ENCODE peak calls at places on chromosome 20, in nine cellular contexts. E is A549, Y is sigmoid colon, W is stomach, T is HCT116, J is breast epithelium, Z is testis, H is endothelial cell of umbilical vein, A is GM12878. C is an unnamed sample.

GRCh38 chr20:53668981-53669380 is 75.3 kb upstream of the ZNF217 start:
- DNase-seq in E (no peak), Y (no peak), W (no peak), T (no peak), J (no peak), Z (no peak), H (no peak), A (no peak), C (no peak)

GRCh38 chr20:23641936-23642751 is 4.4 kb upstream of the CST3 start:
- DNase-seq in E (no peak), Y (peak; percentile 84), W (no peak), T (no peak), J (no peak), Z (peak; percentile 45), H (peak; percentile 58), A (no peak), C (no peak)

GRCh38 chr20:20549267-20549612 is 163.2 kb downstream of the RALGAPA2 start:
- DNase-seq in E (no peak), Y (no peak), W (peak; percentile 33), T (no peak), J (no peak), Z (no peak), H (no peak), A (no peak), C (no peak)

GRCh38 chr20:59632426-59633113 is 28.2 kb downstream of the PHACTR3 start:
- DNase-seq in E (no peak), Y (peak; percentile 28), W (peak; percentile 3), T (no peak), J (no peak), Z (no peak), H (no peak), A (no peak), C (no peak)

GRCh38 chr20:34374209-34374749 is 11.2 kb downstream of the ITCH start:
- DNase-seq in E (no peak), Y (no peak), W (no peak), T (no peak), J (no peak), Z (no peak), H (no peak), A (no peak), C (no peak)

GRCh38 chr20:25541676-25542075 is 43.7 kb downstream of the NINL start:
- DNase-seq in E (no peak), Y (no peak), W (no peak), T (no peak), J (no peak), Z (no peak), H (no peak), A (no peak), C (no peak)

GRCh38 chr20:33673411-33674293 is 576 bp downstream of the NECAB3 start:
- DNase-seq in E (no peak), Y (peak; percentile 68), W (no peak), T (no peak), J (no peak), Z (no peak), H (no peak), A (no peak), C (no peak)

GRCh38 chr20:35558416-35558815 is 16.5 kb downstream of the ERGIC3 start:
- DNase-seq in E (no peak), Y (no peak), W (no peak), T (no peak), J (no peak), Z (no peak), H (no peak), A (no peak), C (no peak)

GRCh38 chr20:18778993-18779392 is 34.6 kb upstream of the SCP2D1 start:
- DNase-seq in E (no peak), Y (no peak), W (no peak), T (no peak), J (no peak), Z (no peak), H (no peak), A (no peak), C (no peak)

GRCh38 chr20:37442986-37443385 is 78.1 kb upstream of the NNAT start:
- DNase-seq in E (no peak), Y (no peak), W (no peak), T (no peak), J (no peak), Z (no peak), H (no peak), A (no peak), C (no peak)

GRCh38 chr20:57400821-57401564 is 9.8 kb downstream of the RBM38 start:
- DNase-seq in E (no peak), Y (peak; percentile 70), W (no peak), T (no peak), J (no peak), Z (no peak), H (no peak), A (no peak), C (peak; percentile 95)

GRCh38 chr20:57398231-57398821 is 7.1 kb downstream of the RBM38 start:
- DNase-seq in E (no peak), Y (peak; percentile 89), W (peak; percentile 80), T (no peak), J (no peak), Z (peak; percentile 56), H (no peak), A (peak; percentile 83), C (peak; percentile 98)

GRCh38 chr20:57398901-57399535 is 7.8 kb downstream of the RBM38 start:
- DNase-seq in E (no peak), Y (peak; percentile 63), W (no peak), T (no peak), J (no peak), Z (no peak), H (no peak), A (no peak), C (peak; percentile 82)

GRCh38 chr20:57400262-57400701 is 9.1 kb downstream of the RBM38 start:
- DNase-seq in E (no peak), Y (peak; percentile 78), W (no peak), T (no peak), J (no peak), Z (no peak), H (no peak), A (no peak), C (peak; percentile 85)

DNA sequence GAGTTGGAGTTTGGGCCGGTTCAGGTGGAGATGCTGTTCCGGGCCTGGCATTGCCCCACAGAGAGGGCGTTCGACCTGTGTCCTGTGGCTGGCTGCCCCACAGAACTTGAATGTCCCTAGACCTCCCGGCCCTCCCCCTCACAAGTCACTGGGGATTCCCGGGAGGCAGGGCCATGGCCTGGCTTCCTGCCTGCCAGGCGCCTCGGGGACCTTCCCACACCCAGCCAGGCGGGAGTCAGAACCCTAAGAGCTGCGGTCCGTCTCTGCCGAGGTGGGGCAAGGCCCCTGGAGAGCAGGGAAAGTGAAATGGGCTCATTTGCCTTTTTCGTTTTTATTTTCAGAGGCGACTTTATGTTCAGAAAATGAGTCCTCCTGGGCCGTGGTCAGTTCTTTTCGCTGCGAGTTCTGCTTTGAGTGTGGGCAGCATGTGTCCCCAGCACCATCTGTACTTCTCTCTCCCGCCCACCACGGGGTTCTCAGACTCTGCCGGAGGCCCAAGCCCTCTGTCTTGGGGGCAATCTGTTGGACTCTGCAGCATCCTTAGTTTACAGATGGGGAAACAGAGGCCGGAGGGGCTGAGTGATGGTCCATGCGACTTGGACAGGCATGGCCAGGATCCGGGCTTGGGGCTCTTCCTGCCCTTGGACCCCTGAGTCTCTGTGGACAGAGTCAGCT is 8.5 kb downstream of the RBM38 start:
- DNase-seq in E (no peak), Y (peak; percentile 73), W (peak; percentile 53), T (no peak), J (no peak), Z (peak; percentile 59), H (no peak), A (peak; percentile 71), C (peak; percentile 87)
- TF ChIP-seq POLR2A in E (no peak), Y (no peak), W (no peak), T (no peak), J (no peak), Z (no peak), H (no peak), A (no peak), C (no peak)

DNA sequence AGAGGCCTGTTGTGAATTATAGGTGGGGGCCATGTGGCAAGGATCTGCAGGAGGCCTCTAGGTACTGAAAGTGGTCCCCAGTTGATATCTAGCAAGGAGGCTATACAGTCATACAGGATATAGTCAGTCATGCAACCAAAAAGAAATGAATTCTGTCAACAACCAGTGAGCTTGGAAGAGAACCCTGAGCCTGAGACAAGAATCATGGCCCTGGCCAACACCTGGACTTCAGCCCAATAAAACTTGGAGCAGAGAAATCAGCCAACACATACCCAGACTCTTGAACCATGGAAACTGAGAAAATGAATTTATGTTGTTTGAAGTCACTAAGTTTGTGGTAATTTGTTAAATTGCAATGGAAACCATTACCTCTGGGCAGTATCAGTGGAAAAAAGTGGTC is 370.2 kb downstream of the KIF16B start:
- DNase-seq in E (no peak), Y (no peak), W (no peak), T (no peak), J (no peak), Z (no peak), H (no peak), A (no peak), C (no peak)
- H3K9me3 ChIP-seq in E (peaks cover 5% of the 10 kb centered on the region), Y (no peaks in the 10 kb centered on the region), W (no peaks in the 10 kb centered on the region), T (no peaks in the 10 kb centered on the region), J (no peaks in the 10 kb centered on the region), Z (no peaks in the 10 kb centered on the region), H (peaks cover 3% of the 10 kb centered on the region), A (no peaks in the 10 kb centered on the region), C (peaks cover 11% of the 10 kb centered on the region)

DNA sequence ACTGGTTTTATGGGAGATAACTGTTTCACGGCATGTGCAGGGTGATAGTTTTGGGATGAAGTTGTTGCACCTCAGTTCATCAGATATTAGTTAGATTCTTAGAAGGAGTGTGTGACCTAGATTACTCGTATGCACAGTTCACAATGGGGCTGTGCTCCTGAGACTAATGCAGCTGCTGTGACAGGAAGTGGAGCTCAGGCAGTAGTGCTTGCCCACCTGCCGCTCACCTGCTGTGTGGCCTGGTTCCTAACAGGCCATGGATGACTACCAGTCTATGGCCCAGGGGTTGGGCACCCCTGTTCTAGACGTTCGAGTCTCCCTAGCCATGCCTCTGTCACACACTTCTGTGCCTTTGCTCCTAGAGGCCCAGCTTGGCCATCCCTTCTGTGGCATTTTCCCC is 17.0 kb downstream of the PCIF1 start:
- DNase-seq in E (no peak), Y (no peak), W (no peak), T (no peak), J (no peak), Z (no peak), H (no peak), A (no peak), C (no peak)
- TF ChIP-seq POLR2A in E (no peak), Y (no peak), W (no peak), T (no peak), J (no peak), Z (no peak), H (no peak), A (peak; percentile 55), C (no peak)

GRCh38 chr20:39574061-39574460 is 611.9 kb downstream of the DHX35 start:
- DNase-seq in E (no peak), Y (no peak), W (no peak), T (no peak), J (no peak), Z (no peak), H (peak; percentile 66), A (no peak), C (no peak)
- H3K9me3 ChIP-seq in E (no peaks in the 10 kb centered on the region), Y (no peaks in the 10 kb centered on the region), W (no peaks in the 10 kb centered on the region), T (no peaks in the 10 kb centered on the region), J (no peaks in the 10 kb centered on the region), Z (no peaks in the 10 kb centered on the region), H (no peaks in the 10 kb centered on the region), A (no peaks in the 10 kb centered on the region), C (peaks cover 12% of the 10 kb centered on the region)